ENCODE peak calls at places on chromosome 13, in eight cellular contexts. One of them, this sample, is unnamed.

GRCh38 chr13:19601749-19602725 is 31.4 kb upstream of the MPHOSPH8 start:
- DNase-seq in iris pigment epithelial cell: peak; percentile 54
- DNase-seq in GM23248: peak; percentile 74
- DNase-seq in head of caudate nucleus: no peak
- DNase-seq in left cardiac atrium: peak; percentile 53
- DNase-seq in stimulated activated CD8-positive, alpha-beta memory T cell treated with anti-CD3 and anti-CD28 coated beads, Interleukin-2, amount 100 ng/mL, for 48 hours: peak; percentile 32
- DNase-seq in OCI-LY7: no peak
- DNase-seq in NAMALWA: peak; percentile 14
- DNase-seq in this sample: peak; percentile 74

GRCh38 chr13:23506821-23507210 is 63.4 kb upstream of the TNFRSF19 start:
- DNase-seq in left cardiac atrium: no peak
- DNase-seq in GM23248: peak; percentile 81
- DNase-seq in stimulated activated CD8-positive, alpha-beta memory T cell treated with anti-CD3 and anti-CD28 coated beads, Interleukin-2, amount 100 ng/mL, for 48 hours: no peak
- DNase-seq in NAMALWA: no peak
- DNase-seq in head of caudate nucleus: no peak
- DNase-seq in OCI-LY7: no peak
- DNase-seq in iris pigment epithelial cell: peak; percentile 86
- DNase-seq in this sample: no peak

GRCh38 chr13:21970172-21970571 is 299.3 kb downstream of the FGF9 start:
- DNase-seq in GM23248: no peak
- DNase-seq in stimulated activated CD8-positive, alpha-beta memory T cell treated with anti-CD3 and anti-CD28 coated beads, Interleukin-2, amount 100 ng/mL, for 48 hours: no peak
- DNase-seq in head of caudate nucleus: no peak
- DNase-seq in NAMALWA: no peak
- DNase-seq in iris pigment epithelial cell: no peak
- DNase-seq in OCI-LY7: no peak
- DNase-seq in left cardiac atrium: no peak
- DNase-seq in this sample: peak; percentile 15

GRCh38 chr13:96700657-96701056 is 293.6 kb downstream of the OXGR1 start:
- DNase-seq in NAMALWA: no peak
- DNase-seq in iris pigment epithelial cell: peak; percentile 32
- DNase-seq in left cardiac atrium: no peak
- DNase-seq in head of caudate nucleus: no peak
- DNase-seq in GM23248: peak; percentile 3
- DNase-seq in stimulated activated CD8-positive, alpha-beta memory T cell treated with anti-CD3 and anti-CD28 coated beads, Interleukin-2, amount 100 ng/mL, for 48 hours: no peak
- DNase-seq in OCI-LY7: no peak
- DNase-seq in this sample: no peak

GRCh38 chr13:27923794-27924528 is 4.2 kb downstream of the PDX1 start:
- DNase-seq in NAMALWA: no peak
- DNase-seq in head of caudate nucleus: no peak
- DNase-seq in GM23248: no peak
- DNase-seq in left cardiac atrium: no peak
- DNase-seq in iris pigment epithelial cell: no peak
- DNase-seq in OCI-LY7: no peak
- DNase-seq in stimulated activated CD8-positive, alpha-beta memory T cell treated with anti-CD3 and anti-CD28 coated beads, Interleukin-2, amount 100 ng/mL, for 48 hours: no peak
- DNase-seq in this sample: peak; percentile 66

GRCh38 chr13:29522044-29522685 is 73.3 kb downstream of the SLC7A1 start:
- DNase-seq in OCI-LY7: no peak
- DNase-seq in stimulated activated CD8-positive, alpha-beta memory T cell treated with anti-CD3 and anti-CD28 coated beads, Interleukin-2, amount 100 ng/mL, for 48 hours: no peak
- DNase-seq in left cardiac atrium: peak; percentile 52
- DNase-seq in head of caudate nucleus: no peak
- DNase-seq in GM23248: peak; percentile 98
- DNase-seq in NAMALWA: no peak
- DNase-seq in iris pigment epithelial cell: peak; percentile 93
- DNase-seq in this sample: no peak

GRCh38 chr13:99926014-99926731 is 45.4 kb downstream of the ZIC5 start:
- DNase-seq in OCI-LY7: no peak
- DNase-seq in NAMALWA: no peak
- DNase-seq in left cardiac atrium: no peak
- DNase-seq in head of caudate nucleus: no peak
- DNase-seq in stimulated activated CD8-positive, alpha-beta memory T cell treated with anti-CD3 and anti-CD28 coated beads, Interleukin-2, amount 100 ng/mL, for 48 hours: no peak
- DNase-seq in iris pigment epithelial cell: peak; percentile 12
- DNase-seq in GM23248: peak; percentile 59
- DNase-seq in this sample: no peak

GRCh38 chr13:99039718-99040280 is 61.9 kb upstream of the DOCK9 start:
- DNase-seq in stimulated activated CD8-positive, alpha-beta memory T cell treated with anti-CD3 and anti-CD28 coated beads, Interleukin-2, amount 100 ng/mL, for 48 hours: no peak
- DNase-seq in OCI-LY7: no peak
- DNase-seq in left cardiac atrium: no peak
- DNase-seq in iris pigment epithelial cell: no peak
- DNase-seq in head of caudate nucleus: no peak
- DNase-seq in NAMALWA: no peak
- DNase-seq in GM23248: no peak
- DNase-seq in this sample: no peak

GRCh38 chr13:77536358-77536757 is 852 bp downstream of the SCEL start:
- DNase-seq in stimulated activated CD8-positive, alpha-beta memory T cell treated with anti-CD3 and anti-CD28 coated beads, Interleukin-2, amount 100 ng/mL, for 48 hours: no peak
- DNase-seq in GM23248: no peak
- DNase-seq in OCI-LY7: no peak
- DNase-seq in head of caudate nucleus: no peak
- DNase-seq in left cardiac atrium: no peak
- DNase-seq in NAMALWA: no peak
- DNase-seq in iris pigment epithelial cell: no peak
- DNase-seq in this sample: no peak

GRCh38 chr13:40464349-40464748 is 202.1 kb downstream of the FOXO1 start:
- DNase-seq in stimulated activated CD8-positive, alpha-beta memory T cell treated with anti-CD3 and anti-CD28 coated beads, Interleukin-2, amount 100 ng/mL, for 48 hours: no peak
- DNase-seq in NAMALWA: peak; percentile 84
- DNase-seq in head of caudate nucleus: no peak
- DNase-seq in OCI-LY7: peak; percentile 80
- DNase-seq in left cardiac atrium: no peak
- DNase-seq in iris pigment epithelial cell: no peak
- DNase-seq in GM23248: no peak
- DNase-seq in this sample: no peak

GRCh38 chr13:51549050-51549449 is 35.2 kb upstream of the WDFY2 start:
- DNase-seq in iris pigment epithelial cell: no peak
- DNase-seq in head of caudate nucleus: no peak
- DNase-seq in GM23248: no peak
- DNase-seq in left cardiac atrium: no peak
- DNase-seq in NAMALWA: no peak
- DNase-seq in stimulated activated CD8-positive, alpha-beta memory T cell treated with anti-CD3 and anti-CD28 coated beads, Interleukin-2, amount 100 ng/mL, for 48 hours: no peak
- DNase-seq in OCI-LY7: no peak
- DNase-seq in this sample: no peak

GRCh38 chr13:91356919-91357612 is 9.6 kb downstream of the MIR17HG start:
- DNase-seq in OCI-LY7: peak; percentile 70
- DNase-seq in left cardiac atrium: no peak
- DNase-seq in NAMALWA: peak; percentile 60
- DNase-seq in GM23248: no peak
- DNase-seq in stimulated activated CD8-positive, alpha-beta memory T cell treated with anti-CD3 and anti-CD28 coated beads, Interleukin-2, amount 100 ng/mL, for 48 hours: no peak
- DNase-seq in iris pigment epithelial cell: no peak
- DNase-seq in head of caudate nucleus: no peak
- DNase-seq in this sample: no peak

GRCh38 chr13:60351326-60351725 is 45.7 kb upstream of the TDRD3 start:
- DNase-seq in head of caudate nucleus: no peak
- DNase-seq in iris pigment epithelial cell: peak; percentile 81
- DNase-seq in left cardiac atrium: no peak
- DNase-seq in OCI-LY7: no peak
- DNase-seq in stimulated activated CD8-positive, alpha-beta memory T cell treated with anti-CD3 and anti-CD28 coated beads, Interleukin-2, amount 100 ng/mL, for 48 hours: no peak
- DNase-seq in GM23248: peak; percentile 49
- DNase-seq in NAMALWA: no peak
- DNase-seq in this sample: no peak

GRCh38 chr13:91482427-91482826 is 84.0 kb downstream of the GPC5 start:
- DNase-seq in OCI-LY7: no peak
- DNase-seq in stimulated activated CD8-positive, alpha-beta memory T cell treated with anti-CD3 and anti-CD28 coated beads, Interleukin-2, amount 100 ng/mL, for 48 hours: no peak
- DNase-seq in left cardiac atrium: no peak
- DNase-seq in NAMALWA: no peak
- DNase-seq in iris pigment epithelial cell: peak; percentile 13
- DNase-seq in GM23248: no peak
- DNase-seq in head of caudate nucleus: no peak
- DNase-seq in this sample: no peak

GRCh38 chr13:40440990-40441820 is 225.2 kb downstream of the FOXO1 start:
- DNase-seq in NAMALWA: no peak
- DNase-seq in GM23248: peak; percentile 34
- DNase-seq in stimulated activated CD8-positive, alpha-beta memory T cell treated with anti-CD3 and anti-CD28 coated beads, Interleukin-2, amount 100 ng/mL, for 48 hours: no peak
- DNase-seq in head of caudate nucleus: peak; percentile 71
- DNase-seq in left cardiac atrium: peak; percentile 85
- DNase-seq in OCI-LY7: no peak
- DNase-seq in iris pigment epithelial cell: peak; percentile 51
- DNase-seq in this sample: peak; percentile 89

GRCh38 chr13:39105110-39105509 is 66.9 kb downstream of the NHLRC3 start:
- DNase-seq in GM23248: peak; percentile 2
- DNase-seq in NAMALWA: peak; percentile 59
- DNase-seq in OCI-LY7: no peak
- DNase-seq in left cardiac atrium: no peak
- DNase-seq in stimulated activated CD8-positive, alpha-beta memory T cell treated with anti-CD3 and anti-CD28 coated beads, Interleukin-2, amount 100 ng/mL, for 48 hours: no peak
- DNase-seq in head of caudate nucleus: no peak
- DNase-seq in iris pigment epithelial cell: no peak
- DNase-seq in this sample: no peak

GRCh38 chr13:79612604-79613003 is 131.6 kb downstream of the NDFIP2 start:
- DNase-seq in head of caudate nucleus: no peak
- DNase-seq in NAMALWA: no peak
- DNase-seq in OCI-LY7: no peak
- DNase-seq in iris pigment epithelial cell: no peak
- DNase-seq in GM23248: no peak
- DNase-seq in stimulated activated CD8-positive, alpha-beta memory T cell treated with anti-CD3 and anti-CD28 coated beads, Interleukin-2, amount 100 ng/mL, for 48 hours: no peak
- DNase-seq in left cardiac atrium: no peak
- DNase-seq in this sample: no peak

GRCh38 chr13:69101841-69102240 is 1005.8 kb upstream of the ATXN8OS start:
- DNase-seq in GM23248: no peak
- DNase-seq in iris pigment epithelial cell: no peak
- DNase-seq in NAMALWA: no peak
- DNase-seq in head of caudate nucleus: no peak
- DNase-seq in left cardiac atrium: no peak
- DNase-seq in stimulated activated CD8-positive, alpha-beta memory T cell treated with anti-CD3 and anti-CD28 coated beads, Interleukin-2, amount 100 ng/mL, for 48 hours: no peak
- DNase-seq in OCI-LY7: no peak
- DNase-seq in this sample: no peak

GRCh38 chr13:86974995-86975328 is 696.2 kb upstream of the SLITRK5 start:
- DNase-seq in head of caudate nucleus: no peak
- DNase-seq in GM23248: no peak
- DNase-seq in OCI-LY7: no peak
- DNase-seq in stimulated activated CD8-positive, alpha-beta memory T cell treated with anti-CD3 and anti-CD28 coated beads, Interleukin-2, amount 100 ng/mL, for 48 hours: no peak
- DNase-seq in NAMALWA: no peak
- DNase-seq in iris pigment epithelial cell: no peak
- DNase-seq in left cardiac atrium: no peak
- DNase-seq in this sample: no peak

GRCh38 chr13:40116008-40116407 is 460.5 kb downstream of the COG6 start:
- DNase-seq in iris pigment epithelial cell: peak; percentile 98
- DNase-seq in head of caudate nucleus: no peak
- DNase-seq in GM23248: peak; percentile 76
- DNase-seq in left cardiac atrium: peak; percentile 61
- DNase-seq in NAMALWA: no peak
- DNase-seq in OCI-LY7: no peak
- DNase-seq in stimulated activated CD8-positive, alpha-beta memory T cell treated with anti-CD3 and anti-CD28 coated beads, Interleukin-2, amount 100 ng/mL, for 48 hours: no peak
- DNase-seq in this sample: no peak

This sample was measured in kidney.